ENCODE peak calls at places on chromosome 2, in six cellular contexts. Z is HepG2; E is Kasumi-1; S is central memory CD4-positive, alpha-beta T cell; D is stimulated activated CD8-positive, alpha-beta memory T cell treated with anti-CD3 and anti-CD28 coated beads, Interleukin-12 subunit alpha, Interleukin-12 subunit beta, amount 100 ng/mL, for 4 hours; N is neural crest cell. I is an unnamed sample.
A peak's percentile ranks its signal among the peaks of the same experiment; 100 is the strongest.

GRCh38 chr2:26559556-26559955 is 81.6 kb downstream of the CIB4 start:
- DNase-seq in N (no peak), S (no peak), D (no peak), Z (no peak), E (no peak), I (no peak)

GRCh38 chr2:25877431-25878360 is 591 bp downstream of the ASXL2 start:
- DNase-seq in Z (peak; percentile 76), E (peak; percentile 85), S (peak; percentile 74), D (peak; percentile 28), N (peak; percentile 20), I (peak; percentile 82)

GRCh38 chr2:178498137-178498536 is 17.9 kb downstream of the PLEKHA3 start:
- DNase-seq in Z (no peak), S (no peak), E (no peak), D (no peak), N (no peak), I (no peak)

GRCh38 chr2:3094999-3095958 is 282.3 kb downstream of the EIPR1 start:
- DNase-seq in N (no peak), S (no peak), D (no peak), E (no peak), Z (no peak), I (peak; percentile 73)

GRCh38 chr2:20018576-20019152 is 6.2 kb upstream of the MATN3 start:
- DNase-seq in N (no peak), S (no peak), D (no peak), E (no peak), Z (no peak), I (no peak)

GRCh38 chr2:120982598-120982997 is 246.9 kb downstream of the GLI2 start:
- DNase-seq in D (no peak), E (no peak), N (no peak), Z (no peak), S (no peak), I (peak; percentile 41)

GRCh38 chr2:150127271-150127990 is 360.0 kb downstream of the RND3 start:
- DNase-seq in E (no peak), D (no peak), N (no peak), S (no peak), Z (no peak), I (no peak)

GRCh38 chr2:132909427-132909826 is 239.4 kb upstream of the LYPD1 start:
- DNase-seq in N (no peak), E (no peak), D (no peak), Z (no peak), S (no peak), I (no peak)

GRCh38 chr2:158414538-158414937 is 42.0 kb downstream of the CCDC148 start:
- DNase-seq in E (no peak), N (no peak), S (no peak), Z (no peak), D (no peak), I (no peak)

GRCh38 chr2:159760321-159760720 is 37.7 kb downstream of the CD302 start:
- DNase-seq in D (no peak), S (no peak), Z (no peak), N (no peak), E (no peak), I (no peak)

GRCh38 chr2:37625781-37626548 is 45.5 kb downstream of the CDC42EP3 start:
- DNase-seq in N (no peak), S (peak; percentile 79), Z (no peak), D (peak; percentile 51), E (no peak), I (no peak)

GRCh38 chr2:240467659-240468299 is 32.3 kb downstream of the GPC1 start:
- DNase-seq in E (no peak), Z (no peak), S (no peak), D (no peak), N (peak; percentile 1), I (peak; percentile 1)

GRCh38 chr2:238060096-238060541 is 682 bp upstream of the SCLY start:
- DNase-seq in E (peak; percentile 1), N (no peak), D (no peak), Z (no peak), S (no peak), I (no peak)

GRCh38 chr2:130807659-130808385 is 28.9 kb upstream of the ARHGEF4 start:
- DNase-seq in S (no peak), E (no peak), N (no peak), D (no peak), Z (no peak), I (no peak)

GRCh38 chr2:181857471-181857870 is 34.1 kb upstream of the ITPRID2 start:
- DNase-seq in E (no peak), Z (no peak), S (no peak), N (no peak), D (no peak), I (no peak)

GRCh38 chr2:132923787-132924186 is 253.8 kb upstream of the LYPD1 start:
- DNase-seq in Z (no peak), N (no peak), D (no peak), S (no peak), E (no peak), I (no peak)

GRCh38 chr2:27378096-27378808 is 2.3 kb downstream of the ZNF513 start:
- DNase-seq in S (no peak), N (no peak), Z (peak; percentile 25), D (no peak), E (no peak), I (no peak)

GRCh38 chr2:120820263-120820884 is 84.7 kb downstream of the GLI2 start:
- DNase-seq in N (peak; percentile 20), S (no peak), E (no peak), Z (no peak), D (no peak), I (peak; percentile 63)

GRCh38 chr2:56009758-56010534 is 86.4 kb upstream of the EFEMP1 start:
- DNase-seq in S (no peak), Z (peak; percentile 42), E (peak; percentile 60), D (no peak), N (no peak), I (no peak)

GRCh38 chr2:204293884-204294535 is 251.3 kb upstream of the PARD3B start:
- DNase-seq in E (no peak), S (no peak), D (no peak), Z (no peak), N (no peak), I (no peak)

GRCh38 chr2:170086117-170086688 is 91.7 kb upstream of the MYO3B start:
- DNase-seq in N (no peak), E (no peak), S (no peak), D (no peak), Z (no peak), I (no peak)

GRCh38 chr2:239322414-239323086 is 78.3 kb downstream of the HDAC4 start:
- DNase-seq in N (no peak), Z (no peak), D (no peak), S (no peak), E (no peak), I (no peak)

GRCh38 chr2:235270951-235271350 is 222.9 kb upstream of the AGAP1 start:
- DNase-seq in E (no peak), Z (no peak), N (no peak), S (peak; percentile 7), D (no peak), I (no peak)

GRCh38 chr2:175872716-175873115 is 129.4 kb downstream of the LNPK start:
- DNase-seq in N (no peak), Z (no peak), D (no peak), S (no peak), E (no peak), I (no peak)

GRCh38 chr2:25585189-25585588 is 88.2 kb downstream of the DTNB start:
- DNase-seq in S (no peak), D (no peak), E (no peak), N (no peak), Z (no peak), I (no peak)

GRCh38 chr2:225889452-225889851 is 489.9 kb downstream of the NYAP2 start:
- DNase-seq in D (no peak), E (peak; percentile 38), Z (peak; percentile 57), N (peak; percentile 5), S (peak; percentile 4), I (no peak)

GRCh38 chr2:114661926-114662670 is 219.7 kb downstream of the DPP10 start:
- DNase-seq in S (no peak), E (no peak), Z (no peak), D (no peak), N (peak; percentile 2), I (peak; percentile 76)

GRCh38 chr2:241441492-241441891 is 66.9 kb downstream of the STK25 start:
- DNase-seq in N (no peak), S (no peak), E (no peak), Z (no peak), D (no peak), I (no peak)

GRCh38 chr2:178205853-178206516 is 11.7 kb downstream of the OSBPL6 start:
- DNase-seq in Z (no peak), N (no peak), D (no peak), S (no peak), E (no peak), I (no peak)

GRCh38 chr2:202178342-202178958 is 59.9 kb downstream of the SUMO1 start:
- DNase-seq in D (no peak), E (peak; percentile 93), Z (peak; percentile 58), N (peak; percentile 61), S (peak; percentile 40), I (peak; percentile 64)

GRCh38 chr2:109134741-109135571 is 6.0 kb downstream of the SH3RF3 start:
- DNase-seq in Z (no peak), E (no peak), S (no peak), N (no peak), D (no peak), I (peak; percentile 8)

GRCh38 chr2:212713681-212714080 is 175.1 kb upstream of the ERBB4 start:
- DNase-seq in Z (no peak), E (no peak), S (no peak), D (no peak), N (no peak), I (no peak)

GRCh38 chr2:64586883-64587481 is 62.9 kb downstream of the AFTPH start:
- DNase-seq in S (peak; percentile 32), Z (peak; percentile 35), N (no peak), D (no peak), E (peak; percentile 89), I (no peak)

GRCh38 chr2:213751446-213751845 is 467.2 kb downstream of the SPAG16 start:
- DNase-seq in D (no peak), N (no peak), S (no peak), Z (no peak), E (no peak), I (no peak)

GRCh38 chr2:84901593-84902120 is 3.8 kb upstream of the TMSB10 start:
- DNase-seq in D (no peak), S (no peak), N (no peak), E (no peak), Z (no peak), I (no peak)

GRCh38 chr2:188181035-188181434 is 110.6 kb upstream of the GULP1 start:
- DNase-seq in N (no peak), Z (no peak), S (no peak), E (peak; percentile 86), D (no peak), I (no peak)

GRCh38 chr2:194562329-194562728 is 1094.7 kb upstream of the SLC39A10 start:
- DNase-seq in D (no peak), S (no peak), Z (no peak), E (no peak), N (no peak), I (no peak)